ENCODE peak calls at places on chromosomes 7 and 10, in seven cellular contexts. H is HCT116, I is IMR-90, F is upper lobe of left lung, O is lower lobe of right lung, E is spleen, G is heart right ventricle. J is an unnamed sample.

GRCh38 chr7:45584261-45585210 is 10.4 kb downstream of the ADCY1 start:
- DNase-seq in H (no peak), I (no peak), F (no peak), O (no peak), E (peak), G (no peak), J (no peak)

GRCh38 chr7:46126901-46127300 is 205.8 kb upstream of the IGFBP3 start:
- DNase-seq in H (no peak), I (no peak), F (no peak), O (no peak), E (no peak), G (no peak), J (no peak)

GRCh38 chr10:103840747-103841085 is 14.7 kb downstream of the SH3PXD2A start:
- DNase-seq in H (no peak), I (no peak), F (no peak), O (no peak), E (no peak), G (no peak), J (no peak)

GRCh38 chr10:60704480-60704879 is 73.8 kb upstream of the CDK1 start:
- DNase-seq in H (peak), I (no peak), F (no peak), O (no peak), E (no peak), G (no peak), J (no peak)

GRCh38 chr7:19957664-19958063 is 184.2 kb upstream of the TMEM196 start:
- DNase-seq in H (no peak), I (no peak), F (no peak), O (no peak), E (no peak), G (no peak), J (no peak)

GRCh38 chr7:48168159-48168558 is 3.1 kb upstream of the ABCA13 start:
- DNase-seq in H (no peak), I (peak), F (no peak), O (no peak), E (no peak), G (no peak), J (no peak)

GRCh38 chr10:112967200-112967599 is 17.2 kb downstream of the TCF7L2 start:
- DNase-seq in H (no peak), I (peak), F (no peak), O (no peak), E (no peak), G (no peak), J (no peak)

GRCh38 chr10:29853913-29854312 is 205.5 kb downstream of the JCAD start:
- DNase-seq in H (no peak), I (no peak), F (no peak), O (no peak), E (no peak), G (no peak), J (no peak)

GRCh38 chr10:118543714-118544400 is 51.6 kb downstream of the PRLHR start:
- DNase-seq in H (peak), I (peak), F (peak), O (peak), E (no peak), G (peak), J (peak)

GRCh38 chr7:116525913-116526857 is 1.3 kb downstream of the CAV1 start:
- DNase-seq in H (no peak), I (peak), F (peak), O (peak), E (peak), G (peak), J (peak)
- H3K27ac ChIP-seq in H (peak), I (peak), F (peak), O (peak), E (peak), G (peak), J (peak)

DNA sequence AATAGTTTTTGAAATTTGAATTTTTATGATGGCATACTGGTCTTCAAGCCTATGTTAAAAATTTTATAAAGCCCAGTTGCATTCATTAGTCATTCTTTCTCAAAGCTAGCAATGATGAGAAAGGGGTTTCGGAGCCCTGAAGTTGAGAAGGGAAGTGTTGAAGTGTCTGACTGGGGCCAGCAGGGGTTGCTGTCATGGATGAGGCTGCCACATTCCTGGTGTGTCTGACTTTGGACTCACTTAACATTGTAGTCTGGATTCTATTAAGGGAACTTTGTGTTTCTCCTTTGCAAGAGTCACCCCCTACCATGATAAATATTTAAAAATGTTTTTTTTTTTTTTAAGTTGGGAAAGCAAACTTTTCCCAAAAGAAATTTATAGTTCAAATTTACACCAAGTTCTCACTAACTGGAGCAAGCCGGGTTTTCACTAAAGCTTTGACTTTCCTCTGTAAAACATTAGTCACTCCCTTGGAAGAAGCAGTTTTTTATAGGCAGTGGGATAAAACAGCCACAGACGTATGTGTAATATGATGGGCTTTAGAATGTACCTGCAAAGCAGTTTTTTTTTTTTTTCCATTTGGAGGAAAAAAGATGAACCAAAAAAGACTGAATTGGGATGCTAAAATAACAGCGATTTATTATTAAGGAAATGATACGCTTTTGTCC is 243.6 kb downstream of the TWIST1 start:
- DNase-seq in H (no peak), I (peak), F (no peak), O (no peak), E (no peak), G (no peak), J (no peak)
- TF ChIP-seq CTCF in H (no peak), I (peak), F (no peak), O (no peak), E (no peak), G (peak), J (no peak)

DNA sequence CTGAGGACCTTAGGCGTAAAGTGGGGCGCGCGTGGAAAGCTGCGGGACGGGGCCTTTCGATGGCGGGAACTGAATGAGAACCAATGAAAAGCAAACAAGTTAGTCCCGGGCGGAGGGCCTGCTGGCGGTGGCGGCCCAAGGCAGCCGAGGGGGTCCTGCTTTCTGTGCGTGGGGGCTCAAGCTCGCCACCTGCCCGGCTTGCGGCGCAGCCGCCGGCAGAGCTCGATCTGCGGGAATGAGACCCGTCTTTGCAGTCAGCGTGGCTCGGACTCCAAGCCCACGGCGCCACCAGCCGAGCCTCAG is 477 bp upstream of the CXCL12 start:
- DNase-seq in H (no peak), I (no peak), F (no peak), O (no peak), E (no peak), G (no peak), J (peak)
- H3K27ac ChIP-seq in H (no peak), I (no peak), F (no peak), O (peak), E (peak), G (peak), J (no peak)

DNA sequence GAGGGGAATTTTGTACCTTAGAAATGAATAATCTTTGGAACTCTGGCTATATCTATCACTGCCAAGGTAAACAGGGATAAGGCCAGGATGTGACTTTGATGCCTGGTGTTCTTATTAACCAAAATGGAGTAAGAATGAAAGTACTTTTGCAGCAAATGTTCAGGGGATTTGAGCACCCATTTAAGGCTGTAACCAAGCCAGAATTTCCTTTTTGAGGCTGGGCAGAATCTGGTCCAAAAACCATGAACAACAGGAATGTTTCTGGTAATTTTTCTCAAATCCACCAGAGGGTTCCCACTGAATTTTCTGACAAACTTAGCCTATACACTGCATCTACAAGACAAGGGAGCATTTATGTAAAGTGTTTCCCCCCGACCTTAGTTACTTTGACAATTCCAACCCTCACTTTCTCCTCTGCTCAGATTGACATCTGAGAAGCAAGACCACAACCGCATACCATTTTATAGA is 120.6 kb downstream of the BAMBI start:
- DNase-seq in H (no peak), I (no peak), F (no peak), O (no peak), E (no peak), G (no peak), J (no peak)
- TF ChIP-seq CTCF in H (no peak), I (no peak), F (no peak), O (no peak), E (no peak), G (no peak), J (no peak)

GRCh38 chr7:100483728-100484635 is at the start of gene NYAP1:
- DNase-seq in H (no peak), I (peak), F (peak), O (peak), E (no peak), G (peak), J (no peak)

GRCh38 chr7:100483101-100483727 is 513 bp upstream of the NYAP1 start:
- DNase-seq in H (no peak), I (peak), F (peak), O (peak), E (peak), G (peak), J (peak)

GRCh38 chr7:100486111-100486636 is 2.4 kb downstream of the NYAP1 start:
- DNase-seq in H (no peak), I (no peak), F (no peak), O (no peak), E (no peak), G (no peak), J (no peak)

GRCh38 chr7:100485514-100485913 is 1.8 kb downstream of the NYAP1 start:
- DNase-seq in H (no peak), I (no peak), F (no peak), O (no peak), E (no peak), G (no peak), J (no peak)

GRCh38 chr7:100484636-100485114 is 948 bp downstream of the NYAP1 start:
- DNase-seq in H (no peak), I (no peak), F (no peak), O (no peak), E (no peak), G (no peak), J (no peak)
- H3K27ac ChIP-seq in H (peak), I (no peak), F (no peak), O (no peak), E (no peak), G (no peak), J (no peak)

GRCh38 chr7:137091396-137091795 is 222.9 kb downstream of the CHRM2 start:
- DNase-seq in H (no peak), I (no peak), F (no peak), O (no peak), E (no peak), G (no peak), J (no peak)
- TF ChIP-seq CTCF in H (no peak), I (peak), F (no peak), O (peak), E (no peak), G (no peak), J (no peak)

GRCh38 chr10:70228503-70228902 is 4.7 kb downstream of the PPA1 start:
- DNase-seq in H (no peak), I (no peak), F (no peak), O (no peak), E (no peak), G (no peak), J (no peak)
- H3K27ac ChIP-seq in H (no peak), I (no peak), F (peak), O (no peak), E (no peak), G (peak), J (no peak)

J was measured in upper lobe of right lung.